ENCODE peak calls at places on chromosomes 2 and 18, in seven cellular contexts. E is hepatic stellate cell, I is HuH-7.5, V is nephron progenitor cell, O is NAMALWA, Y is fibroblast of the aortic adventitia, D is AML-193. C is an unnamed sample.

GRCh38 chr2:71888741-71889445 is 258.8 kb downstream of the CYP26B1 start:
- DNase-seq in E (no peak), I (no peak), V (no peak), O (no peak), Y (no peak), D (no peak), C (no peak)

GRCh38 chr2:88167740-88168139 is 2.4 kb upstream of the THNSL2 start:
- DNase-seq in E (no peak), I (no peak), V (no peak), O (no peak), Y (no peak), D (no peak), C (no peak)

GRCh38 chr2:58098254-58099096 is 51.9 kb downstream of the VRK2 start:
- DNase-seq in E (no peak), I (no peak), V (no peak), O (no peak), Y (peak), D (peak), C (no peak)

GRCh38 chr18:55953326-55953725 is 365.3 kb upstream of the TCF4 start:
- DNase-seq in E (no peak), I (no peak), V (no peak), O (no peak), Y (no peak), D (no peak), C (no peak)

GRCh38 chr2:95270541-95271081 is 3.6 kb upstream of the PROM2 start:
- DNase-seq in E (no peak), I (no peak), V (no peak), O (no peak), Y (no peak), D (no peak), C (no peak)

GRCh38 chr2:125858366-125858765 is 797.6 kb upstream of the GYPC start:
- DNase-seq in E (no peak), I (no peak), V (no peak), O (no peak), Y (no peak), D (no peak), C (no peak)

GRCh38 chr2:188524519-188525113 is 232.9 kb downstream of the GULP1 start:
- DNase-seq in E (peak), I (no peak), V (peak), O (peak), Y (peak), D (peak), C (peak)

GRCh38 chr2:158539176-158539895 is 82.6 kb downstream of the PKP4 start:
- DNase-seq in E (no peak), I (no peak), V (no peak), O (no peak), Y (peak), D (no peak), C (no peak)

GRCh38 chr2:157468931-157469708 is 25.2 kb upstream of the CYTIP start:
- DNase-seq in E (peak), I (no peak), V (no peak), O (peak), Y (peak), D (peak), C (no peak)

GRCh38 chr18:46555213-46555612 is 101.8 kb downstream of the LOXHD1 start:
- DNase-seq in E (no peak), I (no peak), V (no peak), O (no peak), Y (no peak), D (no peak), C (no peak)

GRCh38 chr2:216792222-216793001 is 67.5 kb downstream of the TNP1 start:
- DNase-seq in E (no peak), I (no peak), V (no peak), O (no peak), Y (peak), D (no peak), C (no peak)

GRCh38 chr2:241037498-241037897 is 39.1 kb downstream of the SNED1 start:
- DNase-seq in E (no peak), I (no peak), V (no peak), O (no peak), Y (no peak), D (no peak), C (no peak)

GRCh38 chr2:27149575-27150405 is 986 bp downstream of the TCF23 start:
- DNase-seq in E (no peak), I (no peak), V (no peak), O (no peak), Y (no peak), D (no peak), C (no peak)

GRCh38 chr18:63974991-63975390 is 5.1 kb downstream of the SERPINB8 start:
- DNase-seq in E (no peak), I (no peak), V (no peak), O (peak), Y (peak), D (peak), C (peak)

GRCh38 chr2:40403233-40403841 is 48.6 kb downstream of the SLC8A1 start:
- DNase-seq in E (no peak), I (no peak), V (no peak), O (no peak), Y (peak), D (no peak), C (no peak)

C was measured in G401.